ENCODE peak calls at places on chromosomes 2 and 18, in four cellular contexts. G is heart left ventricle, B is GM23338, J is IMR-90. E is an unnamed sample.

GRCh38 chr18:68796936-68797690 is 767 bp upstream of the CCDC102B start:
- DNase-seq in G (peak; percentile 54), J (peak; percentile 83), B (peak; percentile 1), E (no peak)

GRCh38 chr2:153408708-153409107 is 69.9 kb downstream of the RPRM start:
- DNase-seq in B (no peak), J (no peak), G (no peak), E (peak; percentile 71)

GRCh38 chr2:118856330-118856977 is 9.0 kb upstream of the EN1 start:
- DNase-seq in B (no peak), J (no peak), G (no peak), E (no peak)

GRCh38 chr2:85288244-85288725 is 39.5 kb downstream of the TGOLN2 start:
- DNase-seq in J (peak; percentile 78), G (no peak), B (peak; percentile 59), E (peak; percentile 99)

GRCh38 chr2:168185583-168186274 is 61.7 kb downstream of the STK39 start:
- DNase-seq in B (no peak), J (no peak), G (no peak), E (peak; percentile 43)

GRCh38 chr2:187580462-187581124 is 26.4 kb upstream of the TFPI start:
- DNase-seq in B (peak; percentile 80), G (no peak), J (peak; percentile 85), E (peak; percentile 74)

GRCh38 chr2:201964631-201965206 is 68.9 kb upstream of the FZD7 start:
- DNase-seq in B (no peak), G (no peak), J (no peak), E (no peak)

GRCh38 chr18:50866765-50867164 is 12.2 kb upstream of the ME2 start:
- DNase-seq in B (no peak), J (no peak), G (no peak), E (peak; percentile 29)

GRCh38 chr2:138423198-138423597 is 78.4 kb upstream of the SPOPL start:
- DNase-seq in G (no peak), J (no peak), B (no peak), E (no peak)

GRCh38 chr18:46278481-46279465 is 174.6 kb downstream of the HAUS1 start:
- DNase-seq in J (peak; percentile 74), B (no peak), G (no peak), E (peak; percentile 39)

GRCh38 chr18:23092121-23092520 is 43.2 kb upstream of the CABLES1 start:
- DNase-seq in B (no peak), G (no peak), J (no peak), E (no peak)

GRCh38 chr18:23099621-23100020 is 35.7 kb upstream of the CABLES1 start:
- DNase-seq in B (no peak), J (no peak), G (no peak), E (peak; percentile 59)

GRCh38 chr18:23094411-23095165 is 40.7 kb upstream of the CABLES1 start:
- DNase-seq in J (no peak), G (no peak), B (peak; percentile 38), E (no peak)

GRCh38 chr18:23093772-23094171 is 41.5 kb upstream of the CABLES1 start:
- DNase-seq in G (no peak), B (no peak), J (no peak), E (no peak)

GRCh38 chr18:23095463-23095862 is 39.8 kb upstream of the CABLES1 start:
- DNase-seq in J (no peak), G (no peak), B (no peak), E (no peak)
- TF ChIP-seq CTCF in J (no peak), G (no peak), B (peak; percentile 35), E (no peak)

GRCh38 chr2:133879703-133880102 is 311.4 kb upstream of the NCKAP5 start:
- DNase-seq in J (peak; percentile 74), B (no peak), G (no peak), E (no peak)
- H3K4me3 ChIP-seq in J (no peak overlapping the region), B (no peak overlapping the region), G (no peak overlapping the region), E (no peak overlapping the region)

DNA sequence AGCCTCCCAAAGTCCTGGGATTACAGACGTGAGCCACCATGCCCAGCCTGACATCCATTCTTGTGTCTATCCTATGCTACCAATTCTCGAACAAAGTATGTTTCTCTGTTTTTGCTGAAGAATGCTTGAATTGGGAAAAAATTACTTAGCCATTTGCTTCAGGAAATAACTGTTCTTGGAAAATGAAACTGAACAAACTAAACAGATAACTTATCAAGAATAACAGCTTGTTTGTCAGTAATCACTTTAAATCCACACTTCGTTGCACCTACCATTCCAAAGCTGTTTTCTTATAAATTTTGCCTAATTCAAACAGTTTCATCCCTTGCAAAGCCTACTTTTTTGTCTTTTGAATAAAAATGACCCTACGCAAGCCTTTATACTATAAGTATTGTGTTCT is 672.9 kb downstream of the SUCLG1 start:
- DNase-seq in J (no peak), B (no peak), G (no peak), E (no peak)
- TF ChIP-seq CTCF in J (no peak), B (no peak), G (no peak), E (no peak)

GRCh38 chr18:49025426-49025766 is 74.6 kb upstream of the SMAD7 start:
- DNase-seq in B (no peak), J (no peak), G (no peak), E (no peak)
- H3K4me3 ChIP-seq in B (no peak overlapping the region), J (no peak overlapping the region), G (no peak overlapping the region), E (no peak overlapping the region)

GRCh38 chr2:190256087-190256486 is 63.5 kb downstream of the HIBCH start:
- DNase-seq in G (no peak), B (no peak), J (no peak), E (no peak)

GRCh38 chr2:190267302-190267701 is 52.3 kb downstream of the HIBCH start:
- DNase-seq in J (peak; percentile 92), G (no peak), B (no peak), E (peak; percentile 73)

GRCh38 chr2:190266314-190266713 is 53.3 kb downstream of the HIBCH start:
- DNase-seq in J (no peak), B (no peak), G (no peak), E (no peak)

GRCh38 chr2:190261851-190262250 is 57.8 kb downstream of the HIBCH start:
- DNase-seq in G (no peak), J (no peak), B (no peak), E (no peak)
- TF ChIP-seq CTCF in G (no peak), J (no peak), B (no peak), E (no peak)

DNA sequence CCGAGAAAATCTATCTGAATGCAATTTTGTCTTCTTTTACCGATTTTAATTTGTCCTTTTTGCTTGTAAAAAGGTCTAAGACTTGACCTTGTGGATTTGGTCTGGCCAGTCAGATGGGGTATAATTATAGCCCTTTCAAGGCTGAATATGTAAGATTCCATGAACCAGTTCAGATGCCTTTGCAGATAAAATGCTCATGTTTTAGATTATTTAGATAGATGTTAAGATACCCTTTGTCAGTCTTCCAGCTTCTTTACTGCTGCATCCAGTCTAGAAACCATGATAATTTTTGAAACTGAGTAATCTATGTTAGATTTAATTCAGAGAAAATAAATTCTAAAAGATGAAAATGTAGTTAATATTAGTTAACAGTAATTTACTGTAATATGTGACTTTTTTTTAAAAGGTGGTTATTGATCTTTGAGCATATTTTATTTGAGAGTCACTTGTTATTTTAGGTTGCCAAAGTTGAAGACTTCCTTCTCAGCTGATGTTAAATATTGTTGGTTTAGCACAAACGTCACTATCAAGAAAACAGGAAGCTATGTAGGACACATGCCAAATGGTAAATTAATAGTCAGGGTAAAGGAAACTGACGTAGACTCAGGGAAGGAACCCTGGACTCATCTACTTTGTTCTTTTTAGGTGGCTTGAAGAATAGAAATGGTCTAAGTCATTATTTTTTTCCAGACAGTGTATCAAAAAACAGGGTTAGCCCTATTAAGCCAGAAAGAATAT is 29.8 kb downstream of the BABAM2 start:
- DNase-seq in J (peak; percentile 49), G (peak; percentile 23), B (no peak), E (peak; percentile 78)
- H3K4me3 ChIP-seq in J (no peak overlapping the region), G (no peak overlapping the region), B (no peak overlapping the region), E (no peak overlapping the region)